ENCODE peak calls at places on chromosomes 5 and 9, in eight cellular contexts. M is stimulated activated naive B cell treated with anti-CD40 and anti-IgM and Interleukin-4, amounts not matched to agents 10 μg/mL and 1 μg/mL and 100 μg/mL, for 72 hours; X is stimulated activated CD4-positive, alpha-beta T cell treated with anti-CD3 and anti-CD28 coated beads, Interleukin-1b, Interleukin-23, amount 100 ng/mL, for 48 hours; R is transverse colon; N is WERI-Rb-1; I is HL-60; T is GM04503; D is cerebellar cortex. Y is an unnamed sample.

GRCh38 chr9:110443878-110444245 is 106.2 kb upstream of the TXNDC8 start:
- DNase-seq in M (no peak), X (no peak), R (no peak), N (no peak), I (no peak), T (peak), D (no peak), Y (no peak)

GRCh38 chr9:120730661-120731514 is 16.6 kb upstream of the MEGF9 start:
- DNase-seq in M (no peak), X (no peak), R (no peak), N (peak), I (no peak), T (peak), D (peak), Y (peak)

GRCh38 chr9:95762322-95762721 is 113.2 kb upstream of the ERCC6L2 start:
- DNase-seq in M (peak), X (no peak), R (no peak), N (no peak), I (no peak), T (no peak), D (no peak), Y (no peak)

GRCh38 chr9:136093995-136094881 is 851 bp downstream of the NACC2 start:
- DNase-seq in M (no peak), X (peak), R (peak), N (peak), I (peak), T (no peak), D (peak), Y (no peak)

GRCh38 chr9:80504525-80505235 is 932.9 kb downstream of the TLE4 start:
- DNase-seq in M (no peak), X (no peak), R (no peak), N (no peak), I (no peak), T (no peak), D (no peak), Y (no peak)

GRCh38 chr9:121807918-121808278 is 156.5 kb downstream of the DAB2IP start:
- DNase-seq in M (no peak), X (no peak), R (no peak), N (no peak), I (no peak), T (no peak), D (peak), Y (no peak)

GRCh38 chr5:146047396-146047795 is 58.0 kb downstream of the PLAC8L1 start:
- DNase-seq in M (no peak), X (no peak), R (peak), N (no peak), I (no peak), T (no peak), D (no peak), Y (no peak)

GRCh38 chr9:118318770-118319443 is 614.7 kb downstream of the TLR4 start:
- DNase-seq in M (no peak), X (no peak), R (no peak), N (no peak), I (no peak), T (no peak), D (no peak), Y (no peak)

GRCh38 chr5:54186912-54187445 is 123.4 kb downstream of the ARL15 start:
- DNase-seq in M (no peak), X (no peak), R (no peak), N (no peak), I (no peak), T (no peak), D (peak), Y (no peak)

GRCh38 chr5:38745836-38746732 is 99.7 kb upstream of the OSMR start:
- DNase-seq in M (no peak), X (no peak), R (no peak), N (no peak), I (no peak), T (no peak), D (no peak), Y (no peak)

GRCh38 chr9:136220017-136220729 is 15.2 kb upstream of the LHX3 start:
- DNase-seq in M (no peak), X (no peak), R (no peak), N (peak), I (no peak), T (no peak), D (no peak), Y (no peak)

GRCh38 chr5:55629790-55630189 is 82.3 kb downstream of the SLC38A9 start:
- DNase-seq in M (no peak), X (no peak), R (no peak), N (no peak), I (no peak), T (no peak), D (no peak), Y (no peak)

GRCh38 chr5:132003982-132004381 is 7.5 kb downstream of the ACSL6 start:
- DNase-seq in M (no peak), X (no peak), R (no peak), N (no peak), I (no peak), T (no peak), D (no peak), Y (no peak)

GRCh38 chr5:172418847-172419810 is 35.2 kb downstream of the SH3PXD2B start:
- DNase-seq in M (no peak), X (no peak), R (no peak), N (peak), I (no peak), T (no peak), D (peak), Y (no peak)

GRCh38 chr5:159730285-159730684 is 186.0 kb upstream of the ADRA1B start:
- DNase-seq in M (no peak), X (no peak), R (no peak), N (no peak), I (no peak), T (no peak), D (no peak), Y (no peak)

GRCh38 chr9:136011703-136012496 is 50.7 kb upstream of the UBAC1 start:
- DNase-seq in M (no peak), X (no peak), R (peak), N (no peak), I (no peak), T (no peak), D (no peak), Y (peak)

GRCh38 chr5:36403601-36404311 is 102.1 kb upstream of the RANBP3L start:
- DNase-seq in M (no peak), X (no peak), R (no peak), N (no peak), I (peak), T (peak), D (peak), Y (no peak)

GRCh38 chr9:32524558-32525461 is 1.2 kb downstream of the RIGI start:
- DNase-seq in M (no peak), X (peak), R (no peak), N (no peak), I (no peak), T (no peak), D (no peak), Y (no peak)

GRCh38 chr9:104553261-104553660 is 15.7 kb upstream of the OR13C8 start:
- DNase-seq in M (no peak), X (no peak), R (no peak), N (no peak), I (no peak), T (peak), D (no peak), Y (no peak)

GRCh38 chr9:137297060-137297664 is 4.9 kb downstream of the NRARP start:
- DNase-seq in M (no peak), X (no peak), R (peak), N (peak), I (no peak), T (no peak), D (no peak), Y (no peak)

GRCh38 chr5:10354048-10354872 is 765 bp downstream of the MARCHF6 start:
- DNase-seq in M (peak), X (peak), R (peak), N (peak), I (no peak), T (no peak), D (peak), Y (no peak)

GRCh38 chr9:13088734-13089427 is 190.6 kb downstream of the MPDZ start:
- DNase-seq in M (no peak), X (no peak), R (peak), N (peak), I (no peak), T (no peak), D (peak), Y (peak)

GRCh38 chr5:54243483-54244080 is 66.8 kb downstream of the ARL15 start:
- DNase-seq in M (no peak), X (no peak), R (peak), N (peak), I (no peak), T (no peak), D (peak), Y (no peak)

GRCh38 chr5:102554092-102554491 is 55.3 kb upstream of the SLCO6A1 start:
- DNase-seq in M (no peak), X (no peak), R (no peak), N (no peak), I (no peak), T (no peak), D (no peak), Y (no peak)

GRCh38 chr5:11962122-11962521 is 57.9 kb upstream of the CTNND2 start:
- DNase-seq in M (no peak), X (no peak), R (no peak), N (no peak), I (no peak), T (no peak), D (no peak), Y (no peak)

GRCh38 chr9:115606851-115607250 is 488.9 kb upstream of the TNC start:
- DNase-seq in M (no peak), X (no peak), R (no peak), N (no peak), I (no peak), T (no peak), D (no peak), Y (no peak)

GRCh38 chr9:95507456-95508241 is 9.1 kb downstream of the PTCH1 start:
- DNase-seq in M (peak), X (peak), R (peak), N (peak), I (no peak), T (no peak), D (peak), Y (no peak)

GRCh38 chr9:16103613-16104012 is 550.8 kb downstream of the CCDC171 start:
- DNase-seq in M (no peak), X (no peak), R (peak), N (peak), I (no peak), T (no peak), D (no peak), Y (no peak)

GRCh38 chr5:141714542-141715303 is 32.7 kb upstream of the ARAP3 start:
- DNase-seq in M (no peak), X (no peak), R (no peak), N (no peak), I (no peak), T (no peak), D (no peak), Y (no peak)

GRCh38 chr9:82031538-82032280 is 43.1 kb downstream of the SPATA31D1 start:
- DNase-seq in M (no peak), X (no peak), R (no peak), N (peak), I (no peak), T (peak), D (peak), Y (no peak)

GRCh38 chr5:72799721-72800120 is 16.7 kb upstream of the TNPO1 start:
- DNase-seq in M (no peak), X (no peak), R (no peak), N (no peak), I (no peak), T (no peak), D (no peak), Y (peak)

GRCh38 chr9:18683312-18683711 is 209.4 kb downstream of the ADAMTSL1 start:
- DNase-seq in M (no peak), X (no peak), R (peak), N (no peak), I (no peak), T (no peak), D (no peak), Y (no peak)

GRCh38 chr5:123448017-123448617 is 24.9 kb upstream of the CEP120 start:
- DNase-seq in M (no peak), X (no peak), R (no peak), N (no peak), I (no peak), T (no peak), D (no peak), Y (no peak)

GRCh38 chr5:95284512-95285405 is at the start of gene MCTP1:
- DNase-seq in M (peak), X (peak), R (no peak), N (peak), I (no peak), T (no peak), D (peak), Y (no peak)

GRCh38 chr9:34291019-34291418 is 38.0 kb downstream of the KIF24 start:
- DNase-seq in M (no peak), X (no peak), R (no peak), N (no peak), I (no peak), T (no peak), D (no peak), Y (no peak)